ENCODE peak calls at places on chromosomes 11 and 22, in eight cellular contexts. K is activated B cell treated with CpG ODN at 0.5 μM for 24 hours, W is choroid plexus epithelial cell, E is progenitor cell of endocrine pancreas, U is Calu3, Y is AG09309, B is endothelial cell, I is HCT116. F is an unnamed sample.

GRCh38 chr22:29700949-29701927 is 18.6 kb upstream of the CABP7 start:
- DNase-seq in I (peak; percentile 51), E (no peak), U (peak; percentile 66), B (peak; percentile 31), Y (no peak), K (no peak), W (peak; percentile 38), F (no peak)

GRCh38 chr11:43835104-43835503 is 45.5 kb upstream of the ALKBH3 start:
- DNase-seq in K (no peak), I (no peak), U (no peak), B (no peak), W (peak; percentile 70), E (no peak), Y (no peak), F (no peak)

GRCh38 chr11:2704896-2705606 is 5.3 kb upstream of the KCNQ1OT1 start:
- DNase-seq in W (no peak), I (no peak), Y (no peak), B (no peak), U (no peak), E (no peak), K (no peak), F (no peak)

GRCh38 chr11:7077101-7077500 is 11.7 kb upstream of the RBMXL2 start:
- DNase-seq in B (peak; percentile 23), W (no peak), K (no peak), I (no peak), E (no peak), U (no peak), Y (no peak), F (peak; percentile 70)

GRCh38 chr11:118169300-118170140 is 6.9 kb downstream of the SCN2B start:
- DNase-seq in W (no peak), U (no peak), I (no peak), E (no peak), B (no peak), K (no peak), Y (no peak), F (no peak)

GRCh38 chr11:75113049-75113448 is 16.4 kb upstream of the OR2AT4 start:
- DNase-seq in K (no peak), I (no peak), U (no peak), W (no peak), B (no peak), Y (no peak), E (no peak), F (no peak)

GRCh38 chr11:8794677-8795103 is 112.1 kb downstream of the RPL27A start:
- DNase-seq in B (no peak), E (peak; percentile 45), Y (no peak), W (no peak), I (peak; percentile 12), U (peak; percentile 55), K (no peak), F (no peak)

GRCh38 chr11:84993386-84993785 is 633.8 kb downstream of the DLG2 start:
- DNase-seq in Y (no peak), U (peak; percentile 0), I (peak; percentile 1), K (no peak), B (peak; percentile 24), E (no peak), W (peak; percentile 58), F (no peak)

GRCh38 chr22:37951305-37951704 is 2.1 kb downstream of the C22orf23 start:
- DNase-seq in K (no peak), Y (no peak), I (no peak), B (no peak), E (no peak), W (peak; percentile 31), U (no peak), F (no peak)

GRCh38 chr11:133040289-133040893 is 491.9 kb downstream of the OPCML start:
- DNase-seq in U (no peak), E (no peak), I (no peak), B (peak; percentile 14), K (no peak), Y (no peak), W (no peak), F (no peak)

GRCh38 chr11:35539781-35540281 is 14.4 kb upstream of the PAMR1 start:
- DNase-seq in U (no peak), Y (peak; percentile 87), E (no peak), K (no peak), I (no peak), B (no peak), W (peak; percentile 86), F (no peak)

GRCh38 chr11:65947133-65947532 is 1.9 kb downstream of the TSGA10IP start:
- DNase-seq in B (no peak), U (no peak), W (no peak), K (no peak), I (no peak), E (no peak), Y (no peak), F (no peak)

GRCh38 chr11:65954771-65955170 is 6.8 kb upstream of the SART1 start:
- DNase-seq in Y (no peak), K (no peak), U (no peak), E (no peak), I (no peak), B (no peak), W (no peak), F (no peak)

GRCh38 chr11:65947603-65948125 is 2.4 kb downstream of the TSGA10IP start:
- DNase-seq in Y (no peak), W (no peak), I (no peak), E (no peak), K (no peak), B (no peak), U (no peak), F (no peak)

GRCh38 chr11:65953471-65953870 is 8.1 kb upstream of the SART1 start:
- DNase-seq in B (no peak), E (no peak), W (no peak), Y (no peak), K (no peak), U (no peak), I (no peak), F (no peak)

GRCh38 chr11:65952052-65952521 is 6.8 kb downstream of the TSGA10IP start:
- DNase-seq in K (no peak), W (no peak), I (no peak), Y (no peak), U (no peak), E (no peak), B (no peak), F (no peak)
- TF ChIP-seq CTCF in K (no peak), W (no peak), I (no peak), Y (no peak), U (no peak), E (no peak), B (no peak), F (no peak)

GRCh38 chr22:31629741-31630184 is 32.3 kb downstream of the PISD start:
- DNase-seq in K (no peak), Y (no peak), I (no peak), W (no peak), E (no peak), U (no peak), B (no peak), F (no peak)

GRCh38 chr22:31628362-31628761 is 33.7 kb downstream of the PISD start:
- DNase-seq in Y (no peak), K (no peak), B (no peak), W (no peak), I (no peak), U (no peak), E (no peak), F (no peak)

GRCh38 chr22:31628969-31629723 is 32.9 kb downstream of the PISD start:
- DNase-seq in U (no peak), W (no peak), I (no peak), Y (no peak), K (no peak), E (no peak), B (no peak), F (no peak)

GRCh38 chr22:31631381-31631780 is 30.6 kb downstream of the PISD start:
- DNase-seq in U (no peak), K (no peak), B (no peak), Y (no peak), E (no peak), I (no peak), W (no peak), F (no peak)

DNA sequence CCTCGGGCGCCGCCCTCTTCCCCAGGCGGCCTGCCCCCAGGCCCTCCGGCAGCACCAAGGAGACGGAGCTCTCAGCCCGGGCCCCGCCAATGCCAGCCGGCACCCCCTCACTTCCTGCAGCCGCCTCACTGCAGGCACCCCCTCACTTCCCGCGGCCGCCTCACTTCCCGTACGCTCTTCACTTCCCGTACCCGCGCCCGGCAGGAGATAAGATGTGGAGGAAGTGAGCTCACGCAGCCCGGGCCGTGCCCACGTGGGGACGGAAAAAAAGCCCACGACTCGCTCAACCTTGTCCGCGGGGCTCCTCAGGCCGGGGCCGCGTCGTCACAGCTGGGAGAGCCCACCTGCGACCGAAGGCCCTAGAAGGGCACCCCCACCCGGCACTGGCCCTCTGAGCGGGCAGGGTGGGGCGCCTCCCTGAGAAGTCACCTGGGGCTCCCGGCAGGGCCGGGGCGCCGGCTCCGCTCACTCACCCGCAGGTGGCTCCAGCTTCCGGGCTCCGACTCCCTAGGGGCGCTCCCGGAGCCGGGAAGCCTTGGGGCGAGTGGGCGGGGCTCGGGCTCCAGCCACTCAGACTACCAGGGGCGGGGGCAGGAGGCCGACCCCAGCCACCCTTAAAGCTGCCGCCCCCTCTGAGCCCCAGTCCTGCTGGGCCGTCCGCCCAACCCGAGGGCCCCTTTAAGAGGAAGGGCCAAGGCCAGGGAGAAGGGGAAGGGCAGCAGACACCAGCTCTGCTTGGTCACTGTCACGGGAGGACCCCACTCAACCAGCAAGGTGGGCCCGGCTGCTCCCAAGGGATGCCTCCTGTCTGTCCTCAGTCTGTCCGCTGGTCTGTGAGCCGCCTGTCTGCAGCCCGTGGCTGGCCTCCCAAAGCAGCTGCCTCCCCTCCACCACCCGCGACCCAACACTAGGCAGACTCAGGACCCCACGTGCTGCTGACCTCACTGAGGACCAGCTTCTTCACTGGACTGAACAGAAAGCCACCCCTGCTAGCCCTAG is 31.4 kb downstream of the PISD start:
- DNase-seq in W (peak; percentile 85), E (peak; percentile 83), I (no peak), B (peak; percentile 82), U (peak; percentile 95), Y (no peak), K (peak; percentile 83), F (peak; percentile 88)
- TF ChIP-seq CTCF in W (peak; percentile 30), E (peak; percentile 5), I (no peak), B (no peak), U (no peak), Y (no peak), K (no peak), F (no peak)

DNA sequence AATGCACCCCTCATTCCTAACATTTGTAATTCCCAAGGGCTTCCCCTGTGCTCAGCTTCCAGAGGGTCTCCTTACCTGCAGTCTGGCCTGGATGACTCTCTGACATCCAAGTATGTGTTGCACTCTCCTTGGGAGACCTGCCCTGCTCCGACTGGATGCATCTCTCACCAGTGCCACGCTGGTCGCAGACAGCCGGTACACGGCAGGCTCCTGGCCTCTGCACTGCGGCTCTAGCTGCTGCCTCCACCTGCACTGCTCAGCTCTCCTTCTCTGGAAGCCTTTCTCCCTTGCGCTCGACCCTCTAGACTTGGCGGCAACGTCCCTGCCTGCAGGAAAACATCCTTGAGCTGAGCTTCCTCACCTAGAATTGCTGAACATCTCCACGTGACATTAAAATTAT is 685.9 kb downstream of the BRD1 start:
- DNase-seq in E (no peak), W (no peak), I (no peak), B (no peak), K (no peak), Y (no peak), U (no peak), F (no peak)
- TF ChIP-seq CTCF in E (no peak), W (no peak), I (no peak), B (no peak), K (no peak), Y (no peak), U (no peak), F (no peak)

GRCh38 chr11:86183694-86184093 is 60.9 kb upstream of the EED start:
- DNase-seq in U (peak; percentile 6), I (no peak), W (peak; percentile 86), Y (no peak), K (no peak), E (no peak), B (no peak), F (no peak)
- TF ChIP-seq CTCF in U (no peak), I (no peak), W (no peak), Y (no peak), K (no peak), E (no peak), B (no peak), F (no peak)

GRCh38 chr11:68295271-68295670 is 17.1 kb upstream of the LRP5 start:
- DNase-seq in B (no peak), E (no peak), K (no peak), Y (no peak), U (no peak), W (no peak), I (no peak), F (no peak)
- TF ChIP-seq CTCF in B (no peak), E (no peak), K (no peak), Y (no peak), U (no peak), W (no peak), I (no peak), F (no peak)